ENCODE peak calls at places on chromosomes 7 and 10, in six cellular contexts. K is left ventricle myocardium inferior, Y is transverse colon, G is MM.1S, P is Karpas-422, N is upper lobe of right lung. Q is an unnamed sample.

GRCh38 chr10:110357252-110357780 is 52.6 kb upstream of the SMNDC1 start:
- DNase-seq in K (no peak), Y (peak; percentile 45), G (peak; percentile 78), P (peak; percentile 59), N (no peak), Q (no peak)

GRCh38 chr10:48703776-48704555 is 19.3 kb downstream of the WDFY4 start:
- DNase-seq in K (no peak), Y (no peak), G (no peak), P (no peak), N (no peak), Q (no peak)

GRCh38 chr7:133290041-133290440 is 37.2 kb downstream of the EXOC4 start:
- DNase-seq in K (no peak), Y (no peak), G (no peak), P (no peak), N (no peak), Q (no peak)

GRCh38 chr10:43282881-43283280 is 16.0 kb upstream of the RASGEF1A start:
- DNase-seq in K (no peak), Y (no peak), G (no peak), P (no peak), N (no peak), Q (no peak)

GRCh38 chr10:73083234-73083633 is 13.4 kb downstream of the P4HA1 start:
- DNase-seq in K (no peak), Y (no peak), G (no peak), P (no peak), N (no peak), Q (no peak)

GRCh38 chr10:6738464-6738824 is 158.4 kb upstream of the PRKCQ start:
- DNase-seq in K (no peak), Y (no peak), G (no peak), P (no peak), N (no peak), Q (no peak)

GRCh38 chr10:42690449-42691360 is 52.3 kb upstream of the ZNF33B start:
- DNase-seq in K (no peak), Y (no peak), G (no peak), P (peak; percentile 67), N (peak; percentile 57), Q (no peak)

GRCh38 chr7:26777383-26777782 is 87.0 kb downstream of the SKAP2 start:
- DNase-seq in K (no peak), Y (no peak), G (no peak), P (no peak), N (no peak), Q (no peak)

GRCh38 chr7:48760528-48761265 is 163.7 kb upstream of the CDC14C start:
- DNase-seq in K (no peak), Y (no peak), G (no peak), P (no peak), N (no peak), Q (no peak)

GRCh38 chr7:22127835-22128527 is 182.3 kb upstream of the CDCA7L start:
- DNase-seq in K (no peak), Y (no peak), G (no peak), P (no peak), N (no peak), Q (no peak)

GRCh38 chr10:11108356-11108755 is 90.7 kb downstream of the CELF2 start:
- DNase-seq in K (no peak), Y (no peak), G (no peak), P (no peak), N (no peak), Q (no peak)

GRCh38 chr10:101952196-101952595 is 103.8 kb downstream of the ARMH3 start:
- DNase-seq in K (no peak), Y (no peak), G (no peak), P (no peak), N (no peak), Q (no peak)

GRCh38 chr7:30428586-30429530 is 49.7 kb downstream of the NOD1 start:
- DNase-seq in K (no peak), Y (peak; percentile 79), G (no peak), P (no peak), N (no peak), Q (peak; percentile 50)

GRCh38 chr7:128676665-128677064 is 4.6 kb downstream of the GARIN1A start:
- DNase-seq in K (no peak), Y (no peak), G (no peak), P (no peak), N (no peak), Q (no peak)

GRCh38 chr7:99195867-99196266 is 12.0 kb downstream of the KPNA7 start:
- DNase-seq in K (no peak), Y (no peak), G (no peak), P (no peak), N (no peak), Q (no peak)

GRCh38 chr7:7830122-7830878 is 111.9 kb upstream of the RPA3 start:
- DNase-seq in K (no peak), Y (no peak), G (no peak), P (no peak), N (no peak), Q (no peak)

GRCh38 chr10:99709480-99710229 is 22.3 kb downstream of the COX15 start:
- DNase-seq in K (no peak), Y (no peak), G (no peak), P (peak; percentile 37), N (no peak), Q (no peak)

GRCh38 chr10:6406220-6407033 is 173.6 kb downstream of the PRKCQ start:
- DNase-seq in K (no peak), Y (no peak), G (peak; percentile 33), P (peak; percentile 72), N (no peak), Q (no peak)

GRCh38 chr7:145009866-145010265 is 174.0 kb upstream of the TPK1 start:
- DNase-seq in K (no peak), Y (no peak), G (no peak), P (no peak), N (no peak), Q (no peak)

GRCh38 chr10:94725871-94726270 is 36.6 kb upstream of the CYP2C19 start:
- DNase-seq in K (no peak), Y (no peak), G (no peak), P (no peak), N (no peak), Q (no peak)

GRCh38 chr10:4867520-4868356 is 41.7 kb downstream of the AKR1E2 start:
- DNase-seq in K (no peak), Y (no peak), G (no peak), P (no peak), N (no peak), Q (peak; percentile 77)

GRCh38 chr7:5406957-5407930 is 16.4 kb downstream of the TNRC18 start:
- DNase-seq in K (no peak), Y (no peak), G (no peak), P (no peak), N (no peak), Q (no peak)

DNA sequence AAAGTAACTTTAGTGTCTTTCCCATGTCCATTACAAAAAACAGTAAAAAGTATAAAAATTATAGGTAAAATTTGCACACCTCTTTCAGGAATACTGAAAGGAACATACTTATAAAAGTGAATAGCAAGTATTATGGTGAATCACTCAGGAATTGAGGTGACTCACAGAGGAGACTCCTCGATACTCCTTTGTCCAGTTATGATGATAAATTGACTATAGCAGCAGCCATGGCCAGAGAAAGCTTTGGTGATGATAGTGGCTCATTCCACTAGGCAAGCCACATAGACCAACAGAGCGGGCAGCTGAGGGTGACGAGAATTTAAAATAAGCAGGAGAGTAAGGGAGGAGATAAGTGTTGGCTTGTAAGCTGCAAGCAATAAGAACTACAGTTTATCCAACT is 1231.1 kb upstream of the CELF2 start:
- DNase-seq in K (no peak), Y (no peak), G (no peak), P (no peak), N (no peak), Q (no peak)
- H3K27ac ChIP-seq in K (no peak overlapping the region), Y (no peak overlapping the region), G (no peak overlapping the region), P (no peak overlapping the region), N (no peak overlapping the region), Q (no peak overlapping the region)

GRCh38 chr10:122492955-122493597 is 31.7 kb downstream of the HTRA1 start:
- DNase-seq in K (no peak), Y (no peak), G (no peak), P (no peak), N (peak; percentile 48), Q (no peak)

GRCh38 chr10:122494833-122495232 is 33.5 kb downstream of the HTRA1 start:
- DNase-seq in K (no peak), Y (no peak), G (no peak), P (no peak), N (no peak), Q (peak; percentile 72)

GRCh38 chr10:122493761-122494160 is 32.4 kb downstream of the HTRA1 start:
- DNase-seq in K (no peak), Y (no peak), G (no peak), P (no peak), N (peak; percentile 34), Q (no peak)

GRCh38 chr10:122495406-122496340 is 34.3 kb downstream of the HTRA1 start:
- DNase-seq in K (no peak), Y (no peak), G (no peak), P (no peak), N (peak; percentile 73), Q (no peak)

DNA sequence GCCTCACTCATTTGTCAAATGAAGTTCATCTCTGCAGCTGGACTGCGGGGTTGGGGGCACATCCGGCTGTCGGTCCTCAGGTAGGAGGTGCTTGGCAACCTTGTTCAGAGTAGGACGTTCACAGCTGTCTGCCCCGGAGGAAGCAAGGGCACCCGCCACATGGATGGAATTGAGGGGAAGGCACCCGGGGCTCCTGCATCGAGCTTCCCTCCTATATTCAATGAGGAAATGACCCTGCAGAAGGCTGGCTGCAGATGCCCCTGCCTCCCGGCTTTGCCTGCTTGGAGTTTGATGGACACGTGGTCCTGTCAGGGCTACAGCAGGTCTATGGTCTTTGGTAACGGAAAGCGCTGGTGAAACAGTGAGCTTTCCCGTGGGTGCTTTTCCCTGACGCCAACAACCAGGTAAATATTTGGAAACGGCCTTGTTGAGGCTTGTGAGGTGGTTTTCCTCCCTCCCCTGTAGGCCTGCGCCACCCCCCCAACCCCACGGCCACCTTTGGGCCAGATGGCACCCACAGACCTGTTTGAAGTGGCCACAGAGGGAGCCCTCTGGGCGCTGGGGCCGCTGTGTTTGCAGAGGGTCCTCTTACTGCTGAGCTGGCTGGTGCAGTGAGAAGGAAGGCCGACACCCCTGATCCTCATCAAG is 32.9 kb downstream of the HTRA1 start:
- DNase-seq in K (no peak), Y (no peak), G (no peak), P (no peak), N (peak; percentile 51), Q (no peak)
- H3K4me1 ChIP-seq in K (peaks cover 56% of the 10 kb centered on the region), Y (peaks cover 7% of the 10 kb centered on the region), G (no peaks in the 10 kb centered on the region), P (no peaks in the 10 kb centered on the region), N (peaks cover 18% of the 10 kb centered on the region), Q (peaks cover 61% of the 10 kb centered on the region)

GRCh38 chr10:25356609-25357008 is 181.8 kb downstream of the GPR158 start:
- DNase-seq in K (no peak), Y (no peak), G (no peak), P (no peak), N (no peak), Q (no peak)
- H3K9me3 ChIP-seq in K (peaks cover 66% of the 10 kb centered on the region), Y (peaks cover 11% of the 10 kb centered on the region), G (no peaks in the 10 kb centered on the region), P (peaks cover 25% of the 10 kb centered on the region), N (peaks cover 23% of the 10 kb centered on the region), Q (no peaks in the 10 kb centered on the region)

GRCh38 chr7:94514917-94515316 is 5.3 kb downstream of the CASD1 start:
- DNase-seq in K (no peak), Y (no peak), G (no peak), P (no peak), N (no peak), Q (no peak)

GRCh38 chr7:94513565-94513860 is 3.9 kb downstream of the CASD1 start:
- DNase-seq in K (no peak), Y (no peak), G (no peak), P (peak; percentile 47), N (no peak), Q (no peak)

GRCh38 chr7:94511763-94512162 is 2.2 kb downstream of the CASD1 start:
- DNase-seq in K (no peak), Y (no peak), G (no peak), P (no peak), N (no peak), Q (no peak)

GRCh38 chr7:94512735-94513564 is 3.3 kb downstream of the CASD1 start:
- DNase-seq in K (no peak), Y (peak; percentile 42), G (no peak), P (no peak), N (no peak), Q (no peak)

GRCh38 chr7:94514140-94514889 is 4.7 kb downstream of the CASD1 start:
- DNase-seq in K (no peak), Y (no peak), G (no peak), P (peak; percentile 54), N (no peak), Q (no peak)
- H3K27ac ChIP-seq in K (no peak overlapping the region), Y (peak overlapping the region; percentile 96), G (no peak overlapping the region), P (peak overlapping the region; percentile 61), N (no peak overlapping the region), Q (no peak overlapping the region)

Q was measured in right atrium auricular region.